ENCODE peak calls at places on chromosome 7, in nine cellular contexts. One of them, this sample, is unnamed.

GRCh38 chr7:70674268-70675025 is 457.5 kb upstream of the GALNT17 start:
- DNase-seq in midbrain: no peak
- DNase-seq in mucosa of descending colon: no peak
- DNase-seq in NCI-H1105 treated with DMSO at 0.1 percent for 48 hours: peak; percentile 69
- DNase-seq in T47D: no peak
- DNase-seq in Right ventricle myocardium superior: no peak
- DNase-seq in hippocampal formation: no peak
- DNase-seq in adipocyte: peak; percentile 35
- DNase-seq in SK-N-DZ: peak; percentile 64
- DNase-seq in this sample: no peak

GRCh38 chr7:457814-458510 is 61.7 kb downstream of the PDGFA start:
- DNase-seq in midbrain: no peak
- DNase-seq in mucosa of descending colon: peak; percentile 29
- DNase-seq in NCI-H1105 treated with DMSO at 0.1 percent for 48 hours: no peak
- DNase-seq in T47D: no peak
- DNase-seq in Right ventricle myocardium superior: peak; percentile 26
- DNase-seq in hippocampal formation: no peak
- DNase-seq in adipocyte: no peak
- DNase-seq in SK-N-DZ: no peak
- DNase-seq in this sample: no peak

GRCh38 chr7:149854611-149855367 is 16.6 kb downstream of the ZNF862 start:
- DNase-seq in midbrain: peak; percentile 57
- DNase-seq in mucosa of descending colon: peak; percentile 74
- DNase-seq in NCI-H1105 treated with DMSO at 0.1 percent for 48 hours: peak; percentile 92
- DNase-seq in T47D: peak; percentile 49
- DNase-seq in Right ventricle myocardium superior: peak; percentile 77
- DNase-seq in hippocampal formation: no peak
- DNase-seq in adipocyte: peak; percentile 46
- DNase-seq in SK-N-DZ: peak; percentile 47
- DNase-seq in this sample: peak; percentile 87

GRCh38 chr7:17075601-17076000 is 193.8 kb upstream of the AGR3 start:
- DNase-seq in midbrain: no peak
- DNase-seq in mucosa of descending colon: no peak
- DNase-seq in NCI-H1105 treated with DMSO at 0.1 percent for 48 hours: no peak
- DNase-seq in T47D: no peak
- DNase-seq in Right ventricle myocardium superior: no peak
- DNase-seq in hippocampal formation: no peak
- DNase-seq in adipocyte: no peak
- DNase-seq in SK-N-DZ: no peak
- DNase-seq in this sample: no peak

GRCh38 chr7:13050703-13051102 is 363.3 kb downstream of the ARL4A start:
- DNase-seq in midbrain: no peak
- DNase-seq in mucosa of descending colon: no peak
- DNase-seq in NCI-H1105 treated with DMSO at 0.1 percent for 48 hours: no peak
- DNase-seq in T47D: no peak
- DNase-seq in Right ventricle myocardium superior: no peak
- DNase-seq in hippocampal formation: no peak
- DNase-seq in adipocyte: peak; percentile 71
- DNase-seq in SK-N-DZ: no peak
- DNase-seq in this sample: no peak

GRCh38 chr7:34058791-34059550 is 153.6 kb downstream of the BMPER start:
- DNase-seq in midbrain: peak; percentile 52
- DNase-seq in mucosa of descending colon: no peak
- DNase-seq in NCI-H1105 treated with DMSO at 0.1 percent for 48 hours: peak; percentile 64
- DNase-seq in T47D: peak; percentile 67
- DNase-seq in Right ventricle myocardium superior: peak; percentile 51
- DNase-seq in hippocampal formation: peak; percentile 77
- DNase-seq in adipocyte: peak; percentile 74
- DNase-seq in SK-N-DZ: no peak
- DNase-seq in this sample: peak; percentile 70

GRCh38 chr7:2521952-2522591 is 2.5 kb downstream of the LFNG start:
- DNase-seq in midbrain: peak; percentile 13
- DNase-seq in mucosa of descending colon: peak; percentile 83
- DNase-seq in NCI-H1105 treated with DMSO at 0.1 percent for 48 hours: no peak
- DNase-seq in T47D: no peak
- DNase-seq in Right ventricle myocardium superior: peak; percentile 76
- DNase-seq in hippocampal formation: no peak
- DNase-seq in adipocyte: no peak
- DNase-seq in SK-N-DZ: no peak
- DNase-seq in this sample: no peak

GRCh38 chr7:35454575-35455385 is 200.9 kb upstream of the TBX20 start:
- DNase-seq in midbrain: no peak
- DNase-seq in mucosa of descending colon: no peak
- DNase-seq in NCI-H1105 treated with DMSO at 0.1 percent for 48 hours: no peak
- DNase-seq in T47D: no peak
- DNase-seq in Right ventricle myocardium superior: peak; percentile 45
- DNase-seq in hippocampal formation: no peak
- DNase-seq in adipocyte: no peak
- DNase-seq in SK-N-DZ: no peak
- DNase-seq in this sample: no peak

GRCh38 chr7:29620531-29620930 is 56.9 kb downstream of the PRR15 start:
- DNase-seq in midbrain: no peak
- DNase-seq in mucosa of descending colon: no peak
- DNase-seq in NCI-H1105 treated with DMSO at 0.1 percent for 48 hours: no peak
- DNase-seq in T47D: no peak
- DNase-seq in Right ventricle myocardium superior: no peak
- DNase-seq in hippocampal formation: no peak
- DNase-seq in adipocyte: no peak
- DNase-seq in SK-N-DZ: no peak
- DNase-seq in this sample: no peak

This sample was measured in ELF-1.